ENCODE peak calls at places on chromosomes 16 and 17, in five cellular contexts. One of them, this sample, is unnamed.

GRCh38 chr17:70855401-70856054 is 686.2 kb downstream of the KCNJ2 start:
- DNase-seq in Peyer's patch: no peak
- DNase-seq in stomach: peak; percentile 26
- DNase-seq in body of pancreas: peak; percentile 22
- DNase-seq in A549: no peak
- DNase-seq in this sample: no peak

GRCh38 chr17:8913879-8914278 is 46.4 kb upstream of the PIK3R6 start:
- DNase-seq in Peyer's patch: no peak
- DNase-seq in body of pancreas: no peak
- DNase-seq in stomach: no peak
- DNase-seq in A549: no peak
- DNase-seq in this sample: no peak

GRCh38 chr17:2084129-2084765 is 29.3 kb downstream of the HIC1 start:
- DNase-seq in body of pancreas: no peak
- DNase-seq in stomach: no peak
- DNase-seq in A549: peak; percentile 71
- DNase-seq in Peyer's patch: no peak
- DNase-seq in this sample: peak; percentile 81

GRCh38 chr16:11354733-11355574 is 9.7 kb downstream of the RMI2 start:
- DNase-seq in body of pancreas: no peak
- DNase-seq in A549: no peak
- DNase-seq in stomach: no peak
- DNase-seq in Peyer's patch: peak; percentile 82
- DNase-seq in this sample: no peak

GRCh38 chr16:15542734-15543347 is 100.1 kb downstream of the MARF1 start:
- DNase-seq in body of pancreas: no peak
- DNase-seq in A549: no peak
- DNase-seq in Peyer's patch: no peak
- DNase-seq in stomach: no peak
- DNase-seq in this sample: no peak

GRCh38 chr16:68646948-68647659 is 2.0 kb downstream of the CDH3 start:
- DNase-seq in Peyer's patch: no peak
- DNase-seq in body of pancreas: no peak
- DNase-seq in A549: no peak
- DNase-seq in stomach: no peak
- DNase-seq in this sample: no peak

GRCh38 chr17:7929158-7930029 is at the start of gene KCNAB3:
- DNase-seq in A549: peak; percentile 32
- DNase-seq in Peyer's patch: peak; percentile 52
- DNase-seq in stomach: no peak
- DNase-seq in body of pancreas: peak; percentile 30
- DNase-seq in this sample: no peak

GRCh38 chr17:37182786-37183185 is 193.0 kb upstream of the C17orf78 start:
- DNase-seq in Peyer's patch: no peak
- DNase-seq in A549: no peak
- DNase-seq in body of pancreas: no peak
- DNase-seq in stomach: no peak
- DNase-seq in this sample: no peak

GRCh38 chr16:48617711-48618148 is 7.8 kb upstream of the N4BP1 start:
- DNase-seq in A549: no peak
- DNase-seq in stomach: peak; percentile 36
- DNase-seq in body of pancreas: peak; percentile 55
- DNase-seq in Peyer's patch: no peak
- DNase-seq in this sample: no peak

GRCh38 chr17:57085448-57086068 is 512 bp downstream of the AKAP1 start:
- DNase-seq in A549: peak; percentile 61
- DNase-seq in stomach: peak; percentile 80
- DNase-seq in Peyer's patch: peak; percentile 54
- DNase-seq in body of pancreas: peak; percentile 70
- DNase-seq in this sample: no peak

GRCh38 chr17:82804442-82805191 is 35.2 kb downstream of the ZNF750 start:
- DNase-seq in A549: no peak
- DNase-seq in body of pancreas: peak; percentile 44
- DNase-seq in stomach: peak; percentile 81
- DNase-seq in Peyer's patch: no peak
- DNase-seq in this sample: peak; percentile 92

GRCh38 chr16:55661842-55662479 is 6.2 kb downstream of the SLC6A2 start:
- DNase-seq in A549: no peak
- DNase-seq in stomach: no peak
- DNase-seq in Peyer's patch: no peak
- DNase-seq in body of pancreas: no peak
- DNase-seq in this sample: no peak

GRCh38 chr17:60421273-60422161 is 772 bp upstream of the CHCT1 start:
- DNase-seq in A549: peak; percentile 81
- DNase-seq in stomach: peak; percentile 74
- DNase-seq in body of pancreas: peak; percentile 71
- DNase-seq in Peyer's patch: peak; percentile 68
- DNase-seq in this sample: peak; percentile 64

GRCh38 chr17:72560303-72561247 is 439.8 kb downstream of the SOX9 start:
- DNase-seq in Peyer's patch: no peak
- DNase-seq in A549: peak; percentile 87
- DNase-seq in stomach: peak; percentile 93
- DNase-seq in body of pancreas: peak; percentile 77
- DNase-seq in this sample: no peak

GRCh38 chr16:4332623-4333307 is 16.9 kb downstream of the GLIS2 start:
- DNase-seq in body of pancreas: no peak
- DNase-seq in A549: no peak
- DNase-seq in stomach: no peak
- DNase-seq in Peyer's patch: no peak
- DNase-seq in this sample: no peak

GRCh38 chr16:963913-964695 is 6.7 kb downstream of the LMF1 start:
- DNase-seq in stomach: no peak
- DNase-seq in Peyer's patch: no peak
- DNase-seq in A549: no peak
- DNase-seq in body of pancreas: no peak
- DNase-seq in this sample: no peak

GRCh38 chr16:4136229-4136813 is 20.1 kb upstream of the ADCY9 start:
- DNase-seq in A549: peak; percentile 47
- DNase-seq in Peyer's patch: no peak
- DNase-seq in body of pancreas: peak; percentile 71
- DNase-seq in stomach: peak; percentile 82
- DNase-seq in this sample: no peak

GRCh38 chr17:7261377-7262191 is 694 bp downstream of the CLDN7 start:
- DNase-seq in A549: no peak
- DNase-seq in Peyer's patch: no peak
- DNase-seq in body of pancreas: peak; percentile 49
- DNase-seq in stomach: no peak
- DNase-seq in this sample: no peak

GRCh38 chr17:81967533-81968395 is 6.8 kb upstream of the NOTUM start:
- DNase-seq in body of pancreas: peak; percentile 85
- DNase-seq in stomach: peak; percentile 81
- DNase-seq in Peyer's patch: peak; percentile 88
- DNase-seq in A549: peak; percentile 67
- DNase-seq in this sample: peak; percentile 55

GRCh38 chr16:66427036-66427446 is at the start of gene BEAN1:
- DNase-seq in A549: no peak
- DNase-seq in stomach: no peak
- DNase-seq in body of pancreas: no peak
- DNase-seq in Peyer's patch: no peak
- DNase-seq in this sample: no peak

GRCh38 chr16:81158964-81159363 is 62.8 kb upstream of the GCSH start:
- DNase-seq in Peyer's patch: no peak
- DNase-seq in stomach: no peak
- DNase-seq in A549: no peak
- DNase-seq in body of pancreas: no peak
- DNase-seq in this sample: no peak

GRCh38 chr16:70726869-70727494 is 41.1 kb upstream of the MTSS2 start:
- DNase-seq in stomach: no peak
- DNase-seq in body of pancreas: no peak
- DNase-seq in Peyer's patch: no peak
- DNase-seq in A549: no peak
- DNase-seq in this sample: no peak

GRCh38 chr17:36001862-36002603 is 680 bp upstream of the CCL15 start:
- DNase-seq in body of pancreas: peak; percentile 81
- DNase-seq in A549: peak; percentile 5
- DNase-seq in stomach: peak; percentile 70
- DNase-seq in Peyer's patch: no peak
- DNase-seq in this sample: no peak

GRCh38 chr17:78384479-78385175 is 6.2 kb downstream of the PGS1 start:
- DNase-seq in stomach: no peak
- DNase-seq in body of pancreas: no peak
- DNase-seq in A549: no peak
- DNase-seq in Peyer's patch: no peak
- DNase-seq in this sample: no peak

GRCh38 chr16:77302685-77303084 is 103.5 kb downstream of the SYCE1L start:
- DNase-seq in body of pancreas: no peak
- DNase-seq in A549: no peak
- DNase-seq in Peyer's patch: no peak
- DNase-seq in stomach: no peak
- DNase-seq in this sample: no peak

GRCh38 chr16:77306050-77306616 is 106.9 kb downstream of the SYCE1L start:
- DNase-seq in stomach: no peak
- DNase-seq in A549: no peak
- DNase-seq in body of pancreas: no peak
- DNase-seq in Peyer's patch: no peak
- DNase-seq in this sample: no peak

GRCh38 chr16:77304883-77305282 is 105.7 kb downstream of the SYCE1L start:
- DNase-seq in stomach: no peak
- DNase-seq in A549: no peak
- DNase-seq in body of pancreas: no peak
- DNase-seq in Peyer's patch: no peak
- DNase-seq in this sample: no peak

GRCh38 chr16:77302249-77302648 is 103.0 kb downstream of the SYCE1L start:
- DNase-seq in body of pancreas: no peak
- DNase-seq in A549: no peak
- DNase-seq in Peyer's patch: no peak
- DNase-seq in stomach: no peak
- DNase-seq in this sample: no peak

DNA sequence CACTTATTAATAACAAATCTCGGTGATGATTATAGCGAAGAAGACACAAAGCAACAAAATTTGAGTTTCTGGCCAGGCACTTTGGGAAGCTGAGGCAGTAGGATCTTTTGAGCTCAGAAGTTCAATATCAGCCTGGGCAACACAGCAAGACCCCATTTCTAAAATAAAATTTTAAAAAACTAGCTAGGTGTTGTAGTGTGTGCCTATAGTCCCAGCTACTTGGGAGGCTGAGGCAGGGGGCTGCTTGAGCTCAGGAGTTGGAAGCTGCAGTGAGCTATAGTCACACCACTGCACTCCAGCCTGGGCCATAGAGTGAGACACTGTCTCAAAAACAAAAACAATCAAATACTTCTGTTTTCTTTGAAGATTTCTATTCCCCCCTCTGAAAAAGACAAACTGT is 104.9 kb downstream of the SYCE1L start:
- DNase-seq in A549: no peak
- DNase-seq in Peyer's patch: no peak
- DNase-seq in stomach: no peak
- DNase-seq in body of pancreas: no peak
- DNase-seq in this sample: no peak
- TF ChIP-seq POLR2A in A549: no peak
- TF ChIP-seq POLR2A in Peyer's patch: no peak
- TF ChIP-seq POLR2A in stomach: no peak
- TF ChIP-seq POLR2A in body of pancreas: no peak
- TF ChIP-seq POLR2A in this sample: no peak

DNA sequence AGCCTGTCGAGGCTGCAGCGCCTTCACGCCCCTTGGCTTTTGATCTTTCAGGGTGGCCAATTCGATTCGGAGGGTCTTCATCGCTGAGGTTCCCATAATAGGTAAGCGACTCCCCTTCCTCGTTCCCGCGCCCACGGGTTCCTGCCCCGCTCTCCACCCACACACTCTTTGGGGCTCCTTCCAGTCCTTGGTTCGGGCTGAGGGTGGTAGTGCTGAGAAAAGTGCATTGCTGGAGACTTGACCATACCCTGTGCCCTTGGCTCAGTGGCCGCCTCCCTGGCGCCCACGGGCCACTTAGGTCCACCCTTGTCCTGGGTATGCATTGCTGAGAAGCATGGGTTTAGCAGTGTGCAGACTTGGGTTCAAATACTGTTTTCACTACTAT is 491 bp downstream of the POLR2C start:
- DNase-seq in body of pancreas: no peak
- DNase-seq in stomach: no peak
- DNase-seq in A549: no peak
- DNase-seq in Peyer's patch: no peak
- DNase-seq in this sample: no peak
- H3K27ac ChIP-seq in body of pancreas: peak overlapping the region; percentile 55
- H3K27ac ChIP-seq in stomach: peak overlapping the region; percentile 88
- H3K27ac ChIP-seq in A549: peak overlapping the region; percentile 97
- H3K27ac ChIP-seq in Peyer's patch: peak overlapping the region; percentile 77
- H3K27ac ChIP-seq in this sample: peak overlapping the region; percentile 90

GRCh38 chr16:49951568-49952195 is 73.3 kb upstream of the CNEP1R1 start:
- DNase-seq in body of pancreas: no peak
- DNase-seq in A549: peak; percentile 4
- DNase-seq in stomach: no peak
- DNase-seq in Peyer's patch: no peak
- DNase-seq in this sample: no peak
- TF ChIP-seq CTCF in body of pancreas: no peak
- TF ChIP-seq CTCF in A549: no peak
- TF ChIP-seq CTCF in stomach: no peak
- TF ChIP-seq CTCF in Peyer's patch: no peak
- TF ChIP-seq CTCF in this sample: no peak

GRCh38 chr17:80035687-80035936 is at the start of gene TBC1D16:
- DNase-seq in stomach: no peak
- DNase-seq in A549: no peak
- DNase-seq in Peyer's patch: no peak
- DNase-seq in body of pancreas: no peak
- DNase-seq in this sample: no peak

GRCh38 chr17:80034654-80034976 is 1.1 kb downstream of the TBC1D16 start:
- DNase-seq in Peyer's patch: no peak
- DNase-seq in stomach: no peak
- DNase-seq in A549: no peak
- DNase-seq in body of pancreas: no peak
- DNase-seq in this sample: no peak

GRCh38 chr17:80034977-80035686 is 540 bp downstream of the TBC1D16 start:
- DNase-seq in A549: peak; percentile 40
- DNase-seq in stomach: no peak
- DNase-seq in Peyer's patch: peak; percentile 53
- DNase-seq in body of pancreas: peak; percentile 35
- DNase-seq in this sample: no peak

GRCh38 chr17:80036715-80037477 is 454 bp downstream of the CCDC40 start:
- DNase-seq in A549: peak; percentile 63
- DNase-seq in body of pancreas: no peak
- DNase-seq in stomach: no peak
- DNase-seq in Peyer's patch: no peak
- DNase-seq in this sample: peak; percentile 25

DNA sequence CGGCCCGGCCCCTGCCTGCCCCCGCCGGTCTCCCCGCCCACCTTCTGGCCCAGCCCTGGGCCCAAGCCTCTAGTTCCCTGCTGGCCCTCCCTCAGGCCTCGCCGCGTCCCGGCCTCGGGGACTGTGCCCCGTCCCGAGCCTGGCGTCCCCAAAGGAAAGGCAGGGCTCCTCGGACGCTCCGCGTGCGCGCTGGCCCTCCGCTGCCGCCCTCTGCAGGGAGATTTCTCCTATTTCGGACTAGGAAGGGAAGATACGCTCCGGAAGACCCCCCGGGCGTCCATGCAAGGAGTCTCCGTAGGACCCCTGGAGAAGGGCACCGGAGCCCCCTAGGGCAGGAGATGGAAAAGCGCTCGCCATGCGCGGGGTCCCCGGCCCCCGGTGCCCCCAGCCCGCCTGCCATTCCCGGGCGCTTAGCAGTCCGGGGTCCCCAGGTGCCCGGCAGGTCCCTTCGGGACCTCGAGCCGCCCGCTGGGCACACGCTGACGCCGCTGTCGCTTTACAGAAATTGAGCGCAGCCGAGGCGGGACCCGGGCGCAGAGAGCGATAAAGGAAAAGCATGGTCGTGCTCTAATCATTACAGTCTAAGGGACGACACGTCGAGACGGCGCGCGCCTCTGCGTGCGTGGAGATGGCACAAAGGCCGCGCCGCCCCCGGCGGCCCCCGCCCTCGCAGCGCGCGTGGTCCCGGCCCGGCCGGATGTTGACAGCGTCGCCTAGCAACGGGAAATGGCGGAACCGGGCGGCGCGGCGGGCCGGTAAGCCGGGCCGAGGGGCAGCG is at the start of gene CCDC40:
- DNase-seq in A549: peak; percentile 84
- DNase-seq in body of pancreas: peak; percentile 90
- DNase-seq in Peyer's patch: peak; percentile 71
- DNase-seq in stomach: peak; percentile 87
- DNase-seq in this sample: peak; percentile 67
- TF ChIP-seq POLR2A in A549: peak; percentile 81
- TF ChIP-seq POLR2A in body of pancreas: peak; percentile 76
- TF ChIP-seq POLR2A in Peyer's patch: peak; percentile 43
- TF ChIP-seq POLR2A in stomach: no peak
- TF ChIP-seq POLR2A in this sample: peak; percentile 58

This sample was measured in gastrocnemius medialis.